ENCODE peak calls at places on chromosomes 4 and X, in nine cellular contexts. A is tibial nerve; D is CD4-positive, CD25-positive, alpha-beta regulatory T cell; S is A549; M is mesendoderm; R is effector memory CD4-positive, alpha-beta T cell; B is neural progenitor cell; N is IMR-90; I is BE2C. Q is an unnamed sample. For H3K4me1, the result is how much of the 10 kb centered on the place peaks cover.

GRCh38 chrX:40171513-40172168 is 73.9 kb upstream of the BCOR start:
- DNase-seq in A (no peak), M (peak), I (no peak), D (peak), S (no peak), N (no peak), B (peak), R (no peak), Q (no peak)

GRCh38 chrX:151153086-151153485 is 23.3 kb upstream of the GPR50 start:
- DNase-seq in N (peak), A (no peak), D (no peak), B (peak), I (peak), M (peak), S (peak), R (no peak), Q (no peak)

GRCh38 chrX:67353651-67354370 is 190.0 kb upstream of the AR start:
- DNase-seq in M (no peak), N (no peak), R (no peak), B (no peak), A (no peak), D (no peak), S (no peak), I (no peak), Q (no peak)

GRCh38 chr4:150119492-150119891 is 41.2 kb downstream of the DCLK2 start:
- DNase-seq in R (no peak), I (no peak), A (no peak), B (no peak), M (peak), S (peak), D (no peak), N (peak), Q (no peak)

GRCh38 chr4:173545440-173545839 is 15.4 kb upstream of the HAND2 start:
- DNase-seq in A (no peak), S (no peak), M (no peak), I (no peak), R (no peak), B (no peak), D (no peak), N (no peak), Q (no peak)

GRCh38 chr4:38511702-38512101 is 152.3 kb upstream of the KLF3 start:
- DNase-seq in D (no peak), B (no peak), R (no peak), A (no peak), N (no peak), M (no peak), S (no peak), I (no peak), Q (no peak)

GRCh38 chr4:173171098-173171497 is 2.5 kb downstream of the GALNT7 start:
- DNase-seq in A (no peak), R (no peak), I (no peak), S (peak), N (peak), B (peak), M (peak), D (peak), Q (no peak)

GRCh38 chr4:131632877-131633276 is 1516.2 kb upstream of the PCDH10 start:
- DNase-seq in R (no peak), I (no peak), S (no peak), M (no peak), N (no peak), A (no peak), B (no peak), D (no peak), Q (no peak)

GRCh38 chr4:156575430-156576073 is 396.0 kb downstream of the PDGFC start:
- DNase-seq in I (no peak), A (no peak), R (no peak), B (peak), S (no peak), N (no peak), D (no peak), M (peak), Q (peak)

GRCh38 chr4:58191086-58191485 is 1080.9 kb upstream of the IGFBP7 start:
- DNase-seq in M (no peak), D (no peak), B (no peak), R (no peak), S (peak), I (no peak), N (no peak), A (no peak), Q (no peak)

GRCh38 chr4:21447320-21448055 is 501.1 kb downstream of the KCNIP4 start:
- DNase-seq in I (no peak), B (no peak), S (no peak), D (no peak), M (peak), N (no peak), A (no peak), R (no peak), Q (no peak)

GRCh38 chr4:1775731-1776500 is 17.2 kb upstream of the FGFR3 start:
- DNase-seq in S (peak), N (no peak), I (peak), A (no peak), B (peak), D (no peak), R (no peak), M (no peak), Q (no peak)

GRCh38 chrX:37825225-37825842 is 22.0 kb downstream of the DYNLT3 start:
- DNase-seq in M (peak), D (peak), N (peak), B (peak), R (peak), A (peak), S (peak), I (peak), Q (no peak)

GRCh38 chrX:16975233-16975632 is 28.8 kb downstream of the REPS2 start:
- DNase-seq in N (no peak), I (no peak), R (no peak), S (no peak), B (no peak), A (no peak), D (no peak), M (no peak), Q (no peak)

GRCh38 chrX:96763608-96764007 is 79.0 kb downstream of the DIAPH2 start:
- DNase-seq in B (no peak), A (no peak), I (no peak), S (no peak), M (peak), R (no peak), N (no peak), D (no peak), Q (no peak)

GRCh38 chr4:15040916-15041463 is 38.7 kb downstream of the CPEB2 start:
- DNase-seq in A (no peak), N (peak), I (no peak), M (peak), B (no peak), R (no peak), D (no peak), S (no peak), Q (no peak)

GRCh38 chr4:1566838-1567518 is 117.1 kb downstream of the FAM53A start:
- DNase-seq in M (no peak), S (no peak), R (no peak), I (no peak), D (no peak), A (no peak), B (no peak), N (no peak), Q (no peak)

GRCh38 chr4:148425327-148426110 is 16.7 kb downstream of the NR3C2 start:
- DNase-seq in S (no peak), R (no peak), A (no peak), D (no peak), M (peak), B (no peak), I (no peak), N (no peak), Q (no peak)

GRCh38 chr4:7193040-7193958 is 961 bp downstream of the SORCS2 start:
- DNase-seq in S (peak), A (peak), I (peak), M (peak), D (no peak), N (no peak), R (no peak), B (peak), Q (no peak)

GRCh38 chr4:89746377-89746776 is 90.6 kb downstream of the SNCA start:
- DNase-seq in D (no peak), S (no peak), R (no peak), I (no peak), N (no peak), B (no peak), A (no peak), M (no peak), Q (no peak)

GRCh38 chrX:103464071-103464773 is 55.1 kb downstream of the RAB40A start:
- DNase-seq in A (peak), M (peak), S (peak), B (peak), N (peak), D (peak), R (no peak), I (peak), Q (no peak)

GRCh38 chrX:15221321-15221720 is 48.6 kb downstream of the ASB9 start:
- DNase-seq in B (no peak), S (no peak), N (no peak), A (no peak), D (no peak), R (no peak), I (no peak), M (peak), Q (no peak)

GRCh38 chr4:187619319-187619718 is 376.3 kb upstream of the ZFP42 start:
- DNase-seq in M (no peak), R (no peak), D (no peak), N (no peak), A (no peak), S (no peak), I (no peak), B (no peak), Q (no peak)

GRCh38 chrX:109959356-109959871 is 43.5 kb upstream of the TMEM164 start:
- DNase-seq in M (no peak), S (no peak), I (no peak), B (no peak), N (no peak), A (no peak), R (no peak), D (no peak), Q (no peak)

GRCh38 chr4:101693842-101694398 is 96.6 kb upstream of the BANK1 start:
- DNase-seq in D (no peak), B (no peak), A (no peak), S (peak), R (no peak), M (peak), I (no peak), N (no peak), Q (no peak)

GRCh38 chr4:3204021-3204431 is 44.9 kb upstream of the MSANTD1 start:
- DNase-seq in A (no peak), I (no peak), D (no peak), S (no peak), M (no peak), R (no peak), N (peak), B (no peak), Q (no peak)

GRCh38 chr4:11496313-11496956 is 67.7 kb upstream of the HS3ST1 start:
- DNase-seq in I (no peak), B (peak), N (peak), S (no peak), A (no peak), M (peak), D (peak), R (no peak), Q (no peak)

GRCh38 chrX:35382966-35383365 is 415.2 kb upstream of the MAGEB16 start:
- DNase-seq in D (no peak), I (peak), A (no peak), N (no peak), M (peak), R (no peak), B (no peak), S (no peak), Q (no peak)

GRCh38 chrX:40201486-40201885 is 103.7 kb upstream of the BCOR start:
- DNase-seq in B (peak), R (no peak), D (peak), M (peak), A (no peak), I (no peak), S (no peak), N (no peak), Q (no peak)

GRCh38 chr4:33302298-33302697 is 2582.1 kb downstream of the PCDH7 start:
- DNase-seq in D (no peak), R (no peak), S (peak), B (no peak), M (peak), I (no peak), N (no peak), A (no peak), Q (no peak)

GRCh38 chrX:87525771-87526229 is 8.2 kb downstream of the KLHL4 start:
- DNase-seq in N (peak), R (no peak), B (no peak), S (peak), A (no peak), D (no peak), I (no peak), M (no peak), Q (no peak)

GRCh38 chr4:38364383-38364963 is 299.5 kb upstream of the KLF3 start:
- DNase-seq in N (no peak), S (no peak), A (no peak), R (no peak), M (no peak), B (no peak), I (no peak), D (no peak), Q (no peak)

GRCh38 chrX:38124000-38124399 is 96.7 kb downstream of the SRPX start:
- DNase-seq in A (no peak), N (no peak), I (no peak), D (no peak), S (no peak), R (no peak), B (no peak), M (no peak), Q (no peak)

GRCh38 chr4:54099287-54099958 is 540 bp upstream of the GSX2 start:
- DNase-seq in D (no peak), A (no peak), R (no peak), B (peak), I (no peak), M (peak), N (no peak), S (no peak), Q (no peak)

DNA sequence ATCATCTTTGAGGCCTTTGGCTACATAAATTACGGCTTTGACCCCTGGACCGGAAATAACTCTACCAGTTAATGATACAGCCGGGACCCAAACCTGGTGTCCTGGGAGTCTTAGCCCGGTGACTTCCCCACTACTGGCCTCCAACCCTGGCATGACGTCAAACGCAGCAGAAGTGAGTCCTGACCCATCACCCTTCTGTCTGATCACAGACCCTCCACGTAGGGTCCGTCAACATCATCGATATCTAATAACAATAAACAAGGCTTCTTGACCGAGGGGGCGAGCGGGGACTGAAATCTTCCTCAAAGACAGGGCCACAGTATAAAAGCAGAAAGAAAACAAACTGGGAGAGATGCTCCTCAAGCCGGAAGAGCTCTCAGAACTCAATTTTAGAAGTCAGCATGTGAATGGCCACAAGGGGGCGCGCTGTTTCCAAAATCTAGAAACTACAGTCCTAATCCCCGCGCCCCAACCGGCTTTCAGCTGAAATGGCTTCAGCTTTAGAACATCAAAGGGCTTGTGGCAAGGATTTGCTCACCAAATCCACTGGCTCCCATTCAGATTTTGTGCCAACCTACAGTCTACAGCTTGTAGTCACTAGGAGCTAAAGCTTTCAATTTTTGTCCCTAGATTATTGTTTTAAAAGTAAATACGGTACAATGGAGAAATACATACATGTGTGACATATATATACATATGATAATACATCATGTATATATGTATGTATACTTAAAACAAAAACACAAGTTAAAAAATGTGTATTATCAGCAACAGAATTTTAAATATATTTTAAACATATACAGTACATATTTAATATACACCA is 46.4 kb upstream of the ENPP6 start:
- DNase-seq in I (peak), D (peak), M (peak), B (peak), S (peak), A (peak), N (peak), R (peak), Q (peak)
- H3K4me1 ChIP-seq in I (under half), D (under half), M (under half), B (under half), S (under half), A (under half), N (under half), R (under half), Q (under half)

GRCh38 chr4:42637104-42637503 is 19.8 kb downstream of the ATP8A1 start:
- DNase-seq in I (no peak), D (no peak), M (no peak), S (no peak), R (no peak), N (no peak), A (no peak), B (no peak), Q (no peak)
- H3K4me1 ChIP-seq in I (under half), D (under half), M (under half), S (under half), R (under half), N (under half), A (under half), B (half or more), Q (under half)

GRCh38 chrX:78659955-78660354 is 827 bp upstream of the RTL3 start:
- DNase-seq in D (no peak), N (no peak), R (no peak), M (no peak), S (no peak), I (no peak), B (no peak), A (no peak), Q (no peak)

GRCh38 chrX:78650906-78651437 is 8.2 kb downstream of the RTL3 start:
- DNase-seq in N (peak), B (no peak), D (peak), I (no peak), R (no peak), A (no peak), M (no peak), S (no peak), Q (no peak)

GRCh38 chrX:78652971-78653822 is 5.9 kb downstream of the RTL3 start:
- DNase-seq in S (peak), R (no peak), B (no peak), M (peak), N (peak), I (no peak), D (peak), A (no peak), Q (no peak)

GRCh38 chrX:78658851-78659744 is at the start of gene RTL3:
- DNase-seq in N (peak), I (no peak), R (no peak), B (no peak), D (no peak), M (no peak), S (no peak), A (no peak), Q (no peak)

DNA sequence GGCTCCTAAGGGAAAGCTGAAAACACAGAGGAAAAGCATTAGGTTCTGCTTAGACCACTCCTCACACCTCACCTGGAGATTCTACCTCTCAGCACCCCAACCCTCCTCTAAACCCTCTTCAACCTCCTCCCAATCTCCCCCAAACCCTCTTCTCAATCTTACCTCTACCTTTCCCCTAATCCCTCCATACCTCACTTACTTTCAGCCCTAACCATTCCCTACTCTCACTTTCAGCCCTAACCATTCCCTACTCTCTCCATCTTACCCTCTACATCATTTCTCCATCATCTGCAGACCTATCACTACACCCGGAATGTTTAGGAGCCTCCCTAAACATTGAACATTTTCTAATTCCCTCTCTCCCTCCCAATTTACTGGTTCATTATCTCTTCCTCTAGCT is 3.5 kb downstream of the RTL3 start:
- DNase-seq in A (no peak), N (no peak), B (no peak), M (no peak), D (no peak), I (no peak), R (no peak), S (no peak), Q (no peak)
- H3K4me1 ChIP-seq in A (under half), N (under half), B (under half), M (under half), D (under half), I (under half), R (under half), S (under half), Q (under half)

GRCh38 chr4:128186623-128187022 is 101.0 kb downstream of the PGRMC2 start:
- DNase-seq in D (no peak), S (no peak), I (no peak), N (no peak), M (peak), B (no peak), R (no peak), A (no peak), Q (no peak)
- H3K4me1 ChIP-seq in D (under half), S (under half), I (under half), N (under half), M (under half), B (under half), R (under half), A (under half), Q (under half)

Q was measured in iPS DF 6.9.